ENCODE peak calls at places on chromosomes 13 and 19, in seven cellular contexts. O is IMR-90, Q is A549, K is SK-N-SH, C is WTC11, J is GM12878, W is HepG2. S is an unnamed sample.

GRCh38 chr19:46451352-46451751 is 20.0 kb downstream of the PNMA8A start:
- DNase-seq in C (no peak), Q (no peak), J (no peak), W (no peak), K (no peak), O (no peak), S (no peak)

GRCh38 chr13:52751196-52751595 is 11.6 kb upstream of the CNMD start:
- DNase-seq in O (no peak), W (no peak), Q (no peak), J (no peak), C (no peak), K (no peak), S (peak; percentile 39)

GRCh38 chr19:55369651-55370304 is 485 bp downstream of the IL11 start:
- DNase-seq in Q (peak; percentile 98), J (no peak), O (peak; percentile 76), C (peak; percentile 82), K (peak; percentile 96), W (no peak), S (peak; percentile 87)

GRCh38 chr13:110424596-110425443 is 117.7 kb downstream of the COL4A2 start:
- DNase-seq in C (no peak), J (no peak), K (no peak), O (peak; percentile 68), Q (no peak), W (no peak), S (no peak)

GRCh38 chr19:1566392-1567115 is 1.6 kb downstream of the MEX3D start:
- DNase-seq in W (peak; percentile 40), O (peak; percentile 77), Q (peak; percentile 50), K (peak; percentile 95), J (no peak), C (peak; percentile 74), S (peak; percentile 39)

GRCh38 chr13:24614306-24615080 is 65.7 kb upstream of the ATP12A start:
- DNase-seq in C (no peak), K (no peak), J (no peak), O (no peak), W (no peak), Q (no peak), S (no peak)

GRCh38 chr19:46404039-46404883 is 9.1 kb downstream of the CCDC8 start:
- DNase-seq in K (no peak), C (peak; percentile 73), O (peak; percentile 31), J (no peak), Q (peak; percentile 93), W (peak; percentile 69), S (peak; percentile 83)

GRCh38 chr19:41564515-41565383 is 11.2 kb upstream of the CEACAM21 start:
- DNase-seq in W (no peak), O (no peak), C (peak; percentile 51), J (no peak), K (peak; percentile 21), Q (no peak), S (no peak)

GRCh38 chr19:33040994-33041827 is 23.5 kb downstream of the RHPN2 start:
- DNase-seq in O (no peak), C (no peak), W (peak; percentile 100), J (peak; percentile 37), K (no peak), Q (peak; percentile 100), S (no peak)

GRCh38 chr19:662207-662961 is 630 bp downstream of the RNF126 start:
- DNase-seq in O (peak; percentile 38), J (no peak), Q (no peak), K (peak; percentile 74), C (peak; percentile 46), W (peak; percentile 52), S (no peak)

GRCh38 chr19:7942981-7943443 is 454 bp downstream of the TIMM44 start:
- DNase-seq in W (peak; percentile 25), Q (no peak), J (no peak), C (no peak), K (peak; percentile 69), O (no peak), S (no peak)
- TF ChIP-seq USF2 in W (no peak), Q (no peak), J (no peak), C (no peak), K (no peak), O (no peak), S (no peak)

GRCh38 chr19:49407482-49408015 is 15.7 kb downstream of the PTH2 start:
- DNase-seq in K (no peak), O (no peak), W (no peak), C (no peak), J (no peak), Q (no peak), S (no peak)
- TF ChIP-seq USF2 in K (no peak), O (no peak), W (no peak), C (no peak), J (no peak), Q (no peak), S (no peak)

GRCh38 chr13:55437162-55437561 is 1703.6 kb upstream of the PRR20A start:
- DNase-seq in K (no peak), C (no peak), O (no peak), Q (no peak), J (no peak), W (no peak), S (no peak)

DNA sequence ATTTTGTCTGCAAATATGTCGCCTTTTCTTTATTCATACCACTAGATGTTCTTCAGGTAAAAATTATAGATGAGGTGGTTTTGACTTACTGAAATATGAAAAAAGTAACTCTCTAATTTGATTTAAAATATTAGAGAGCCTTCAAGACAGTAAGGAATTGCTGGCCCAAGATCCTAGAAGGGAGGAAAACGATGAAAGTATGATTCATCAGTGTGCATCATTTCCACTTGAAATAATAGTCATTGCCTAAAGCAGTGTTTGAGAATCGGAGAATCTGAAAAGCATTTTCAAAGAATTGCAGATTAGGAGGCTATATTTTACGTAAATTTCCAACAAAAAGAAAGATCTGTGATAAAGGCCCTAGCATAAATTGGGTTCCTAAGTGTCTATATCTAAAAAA is 1707.9 kb upstream of the PRR20A start:
- DNase-seq in C (no peak), J (no peak), W (no peak), Q (no peak), O (no peak), K (no peak), S (no peak)
- TF ChIP-seq USF2 in C (no peak), J (no peak), W (no peak), Q (no peak), O (no peak), K (no peak), S (no peak)

GRCh38 chr19:13979686-13980085 is 26.4 kb downstream of the RFX1 start:
- DNase-seq in W (no peak), C (no peak), K (peak; percentile 51), O (no peak), Q (no peak), J (no peak), S (no peak)

GRCh38 chr19:13978721-13979191 is 26.4 kb downstream of the DCAF15 start:
- DNase-seq in J (no peak), C (no peak), K (no peak), Q (no peak), W (no peak), O (no peak), S (no peak)

GRCh38 chr19:13979224-13979623 is 26.9 kb downstream of the RFX1 start:
- DNase-seq in Q (no peak), J (no peak), O (no peak), C (no peak), W (no peak), K (no peak), S (no peak)

GRCh38 chr19:13977803-13978202 is 25.5 kb downstream of the DCAF15 start:
- DNase-seq in J (no peak), O (no peak), Q (no peak), W (no peak), C (no peak), K (no peak), S (no peak)

GRCh38 chr19:13978306-13978705 is 26.0 kb downstream of the DCAF15 start:
- DNase-seq in K (peak; percentile 81), O (no peak), J (no peak), Q (no peak), C (peak; percentile 99), W (no peak), S (peak; percentile 98)
- TF ChIP-seq USF2 in K (no peak), O (no peak), J (no peak), Q (no peak), C (no peak), W (no peak), S (no peak)

GRCh38 chr13:96792736-96793444 is 201.4 kb downstream of the OXGR1 start:
- DNase-seq in K (no peak), W (no peak), Q (no peak), C (no peak), J (no peak), O (no peak), S (no peak)
- TF ChIP-seq USF2 in K (no peak), W (no peak), Q (no peak), C (no peak), J (no peak), O (no peak), S (no peak)

GRCh38 chr13:44834404-44834803 is 154.9 kb downstream of the NUFIP1 start:
- DNase-seq in O (no peak), W (no peak), Q (no peak), K (no peak), J (no peak), C (no peak), S (no peak)
- TF ChIP-seq USF2 in O (no peak), W (no peak), Q (no peak), K (no peak), J (no peak), C (no peak), S (no peak)

DNA sequence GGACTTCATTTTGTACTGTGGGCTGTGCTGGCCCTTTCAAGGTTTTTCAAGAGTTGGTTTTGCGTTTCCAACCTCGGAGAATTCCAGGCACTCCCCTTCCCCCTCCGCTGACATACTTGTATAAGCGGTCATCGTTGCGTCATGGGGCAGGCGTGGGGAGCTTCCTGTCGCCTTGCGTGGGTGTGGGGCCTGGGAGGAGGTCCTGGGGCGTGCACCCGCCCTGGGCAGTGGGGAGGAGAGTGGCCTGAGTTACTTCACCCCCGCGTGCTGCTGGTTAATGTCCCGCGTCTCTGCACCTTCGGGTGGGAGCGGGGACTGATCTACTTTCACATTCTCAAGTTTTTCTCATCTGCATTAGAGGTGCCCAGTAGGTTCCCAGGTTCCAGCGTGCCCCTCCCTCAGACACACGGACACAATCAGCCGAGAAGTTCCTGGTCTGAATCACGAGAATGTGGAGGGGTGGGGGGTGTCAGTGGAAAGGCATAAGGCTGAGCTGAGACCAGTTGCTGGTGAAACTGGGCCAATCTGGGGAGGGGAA is 4.1 kb downstream of the IER2 start:
- DNase-seq in J (no peak), W (peak; percentile 65), C (no peak), O (peak; percentile 95), Q (no peak), K (peak; percentile 57), S (no peak)
- TF ChIP-seq USF2 in J (no peak), W (no peak), C (no peak), O (peak; percentile 18), Q (no peak), K (no peak), S (no peak)

S was measured in H1.